ENCODE peak calls at places on chromosomes 1 and 21, in six cellular contexts. One of them, this sample, is unnamed.

GRCh38 chr1:84089470-84090261 is 54.4 kb upstream of the PRKACB start:
- DNase-seq in neural progenitor cell: no peak
- DNase-seq in hepatocyte: peak
- DNase-seq in HCT116: peak
- DNase-seq in GM23338: no peak
- DNase-seq in MM.1S: no peak
- DNase-seq in this sample: peak

GRCh38 chr1:95233321-95233736 is 681 bp upstream of the RWDD3 start:
- DNase-seq in neural progenitor cell: peak
- DNase-seq in HCT116: no peak
- DNase-seq in MM.1S: no peak
- DNase-seq in hepatocyte: peak
- DNase-seq in GM23338: peak
- DNase-seq in this sample: peak

GRCh38 chr1:18938008-18938706 is 18.3 kb downstream of the IFFO2 start:
- DNase-seq in GM23338: no peak
- DNase-seq in MM.1S: no peak
- DNase-seq in hepatocyte: no peak
- DNase-seq in HCT116: no peak
- DNase-seq in neural progenitor cell: no peak
- DNase-seq in this sample: peak

GRCh38 chr1:92708368-92708950 is 76.4 kb downstream of the EVI5 start:
- DNase-seq in neural progenitor cell: no peak
- DNase-seq in HCT116: no peak
- DNase-seq in GM23338: no peak
- DNase-seq in MM.1S: no peak
- DNase-seq in hepatocyte: no peak
- DNase-seq in this sample: no peak

GRCh38 chr1:109980324-109981127 is 4.0 kb upstream of the AHCYL1 start:
- DNase-seq in hepatocyte: peak
- DNase-seq in GM23338: peak
- DNase-seq in MM.1S: no peak
- DNase-seq in HCT116: peak
- DNase-seq in neural progenitor cell: peak
- DNase-seq in this sample: no peak

GRCh38 chr1:116377564-116378529 is 4.8 kb downstream of the ATP1A1 start:
- DNase-seq in neural progenitor cell: no peak
- DNase-seq in hepatocyte: peak
- DNase-seq in HCT116: no peak
- DNase-seq in MM.1S: no peak
- DNase-seq in GM23338: no peak
- DNase-seq in this sample: peak

GRCh38 chr1:200988693-200989092 is 34.8 kb downstream of the KIF21B start:
- DNase-seq in GM23338: no peak
- DNase-seq in hepatocyte: no peak
- DNase-seq in MM.1S: no peak
- DNase-seq in HCT116: no peak
- DNase-seq in neural progenitor cell: no peak
- DNase-seq in this sample: no peak

GRCh38 chr1:25198731-25199231 is 33.5 kb downstream of the SYF2 start:
- DNase-seq in hepatocyte: no peak
- DNase-seq in MM.1S: no peak
- DNase-seq in HCT116: no peak
- DNase-seq in neural progenitor cell: peak
- DNase-seq in GM23338: peak
- DNase-seq in this sample: peak

GRCh38 chr1:41795205-41795762 is 123.4 kb downstream of the HIVEP3 start:
- DNase-seq in GM23338: no peak
- DNase-seq in neural progenitor cell: no peak
- DNase-seq in MM.1S: no peak
- DNase-seq in HCT116: peak
- DNase-seq in hepatocyte: no peak
- DNase-seq in this sample: peak

GRCh38 chr1:159089184-159089791 is 12.7 kb upstream of the AIM2 start:
- DNase-seq in GM23338: peak
- DNase-seq in hepatocyte: no peak
- DNase-seq in MM.1S: peak
- DNase-seq in neural progenitor cell: peak
- DNase-seq in HCT116: no peak
- DNase-seq in this sample: no peak

GRCh38 chr21:43345746-43346409 is 81.1 kb downstream of the SIK1 start:
- DNase-seq in hepatocyte: peak
- DNase-seq in MM.1S: no peak
- DNase-seq in GM23338: no peak
- DNase-seq in HCT116: no peak
- DNase-seq in neural progenitor cell: no peak
- DNase-seq in this sample: peak

GRCh38 chr1:203650012-203650836 is 23.6 kb downstream of the ATP2B4 start:
- DNase-seq in neural progenitor cell: peak
- DNase-seq in GM23338: peak
- DNase-seq in HCT116: no peak
- DNase-seq in hepatocyte: peak
- DNase-seq in MM.1S: peak
- DNase-seq in this sample: peak

GRCh38 chr1:109885589-109885988 is 25.1 kb upstream of the CSF1 start:
- DNase-seq in MM.1S: no peak
- DNase-seq in hepatocyte: no peak
- DNase-seq in GM23338: no peak
- DNase-seq in HCT116: no peak
- DNase-seq in neural progenitor cell: no peak
- DNase-seq in this sample: no peak

GRCh38 chr1:24392982-24393645 is 20.5 kb downstream of the STPG1 start:
- DNase-seq in hepatocyte: no peak
- DNase-seq in neural progenitor cell: no peak
- DNase-seq in GM23338: no peak
- DNase-seq in HCT116: no peak
- DNase-seq in MM.1S: peak
- DNase-seq in this sample: peak

GRCh38 chr1:214808845-214809460 is 206.0 kb downstream of the CENPF start:
- DNase-seq in MM.1S: no peak
- DNase-seq in GM23338: peak
- DNase-seq in neural progenitor cell: peak
- DNase-seq in HCT116: peak
- DNase-seq in hepatocyte: no peak
- DNase-seq in this sample: peak

GRCh38 chr21:33374080-33374873 is 28.9 kb upstream of the IFNGR2 start:
- DNase-seq in GM23338: peak
- DNase-seq in HCT116: peak
- DNase-seq in neural progenitor cell: peak
- DNase-seq in MM.1S: peak
- DNase-seq in hepatocyte: peak
- DNase-seq in this sample: peak

GRCh38 chr21:45912611-45913415 is 68.8 kb upstream of the COL6A1 start:
- DNase-seq in neural progenitor cell: no peak
- DNase-seq in HCT116: no peak
- DNase-seq in GM23338: no peak
- DNase-seq in MM.1S: no peak
- DNase-seq in hepatocyte: no peak
- DNase-seq in this sample: no peak

GRCh38 chr1:94101613-94101940 is 19.4 kb downstream of the ABCA4 start:
- DNase-seq in MM.1S: no peak
- DNase-seq in hepatocyte: peak
- DNase-seq in HCT116: no peak
- DNase-seq in GM23338: no peak
- DNase-seq in neural progenitor cell: no peak
- DNase-seq in this sample: no peak

GRCh38 chr1:54153548-54154439 is 994 bp upstream of the CDCP2 start:
- DNase-seq in GM23338: peak
- DNase-seq in MM.1S: no peak
- DNase-seq in hepatocyte: peak
- DNase-seq in HCT116: no peak
- DNase-seq in neural progenitor cell: peak
- DNase-seq in this sample: peak

GRCh38 chr1:22452401-22452963 is 831 bp downstream of the ZBTB40 start:
- DNase-seq in MM.1S: peak
- DNase-seq in HCT116: no peak
- DNase-seq in hepatocyte: peak
- DNase-seq in GM23338: no peak
- DNase-seq in neural progenitor cell: no peak
- DNase-seq in this sample: peak

GRCh38 chr1:36137226-36137625 is 12.1 kb downstream of the TRAPPC3 start:
- DNase-seq in neural progenitor cell: no peak
- DNase-seq in hepatocyte: no peak
- DNase-seq in GM23338: no peak
- DNase-seq in HCT116: no peak
- DNase-seq in MM.1S: no peak
- DNase-seq in this sample: no peak

GRCh38 chr1:36134031-36134430 is 9.0 kb upstream of the COL8A2 start:
- DNase-seq in hepatocyte: peak
- DNase-seq in MM.1S: no peak
- DNase-seq in HCT116: no peak
- DNase-seq in neural progenitor cell: no peak
- DNase-seq in GM23338: no peak
- DNase-seq in this sample: no peak

GRCh38 chr1:36136535-36136934 is 11.5 kb upstream of the COL8A2 start:
- DNase-seq in neural progenitor cell: no peak
- DNase-seq in hepatocyte: no peak
- DNase-seq in HCT116: no peak
- DNase-seq in GM23338: no peak
- DNase-seq in MM.1S: no peak
- DNase-seq in this sample: peak

GRCh38 chr1:36133484-36133883 is 8.5 kb upstream of the COL8A2 start:
- DNase-seq in GM23338: no peak
- DNase-seq in HCT116: no peak
- DNase-seq in MM.1S: no peak
- DNase-seq in hepatocyte: peak
- DNase-seq in neural progenitor cell: no peak
- DNase-seq in this sample: peak

GRCh38 chr1:36134805-36135339 is 9.8 kb upstream of the COL8A2 start:
- DNase-seq in hepatocyte: peak
- DNase-seq in neural progenitor cell: peak
- DNase-seq in GM23338: peak
- DNase-seq in HCT116: no peak
- DNase-seq in MM.1S: no peak
- DNase-seq in this sample: peak
- H3K27ac ChIP-seq in hepatocyte: peak
- H3K27ac ChIP-seq in neural progenitor cell: no peak
- H3K27ac ChIP-seq in GM23338: no peak
- H3K27ac ChIP-seq in HCT116: no peak
- H3K27ac ChIP-seq in MM.1S: no peak
- H3K27ac ChIP-seq in this sample: peak

DNA sequence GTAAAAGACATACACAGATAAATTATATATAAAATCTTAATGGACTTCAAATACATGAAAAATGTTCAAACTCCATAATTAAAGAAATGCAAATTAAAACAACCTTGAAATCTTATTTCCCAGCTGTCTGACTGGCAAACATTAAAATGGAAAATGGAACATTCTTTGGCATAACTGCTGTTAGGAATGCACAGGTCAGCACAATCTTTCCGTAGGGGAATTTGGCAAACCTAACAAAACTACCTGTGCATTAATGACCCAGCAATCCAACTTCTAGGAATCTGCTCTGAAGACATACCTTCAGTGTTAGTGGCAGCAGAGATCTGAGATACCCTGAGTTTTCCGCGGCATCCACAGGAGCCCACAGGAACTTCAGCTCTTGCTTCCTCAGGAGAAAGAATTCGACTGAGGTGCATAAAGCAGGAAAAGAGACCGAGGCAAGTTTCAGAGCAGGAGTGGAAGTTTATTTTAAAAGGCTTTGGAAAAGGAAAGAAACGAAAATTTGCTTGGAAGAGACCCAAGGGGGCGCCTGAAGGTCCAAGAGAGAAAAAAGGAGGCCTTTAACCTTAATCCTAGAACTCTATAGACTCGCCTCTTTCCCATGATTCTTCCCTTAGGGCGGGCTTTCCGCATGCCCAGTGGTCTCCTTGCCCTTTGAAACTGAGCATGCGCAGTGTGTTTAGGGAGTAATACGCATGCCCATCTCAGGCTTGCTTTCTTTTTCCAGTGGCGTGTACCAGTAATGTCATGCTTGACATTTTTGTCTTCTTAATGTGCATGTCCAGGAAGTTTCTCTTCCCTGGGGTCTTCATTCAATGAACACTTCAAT is 24.8 kb downstream of the LYPD8 start:
- DNase-seq in GM23338: no peak
- DNase-seq in MM.1S: no peak
- DNase-seq in neural progenitor cell: no peak
- DNase-seq in HCT116: no peak
- DNase-seq in hepatocyte: no peak
- DNase-seq in this sample: peak
- H3K4me2 ChIP-seq in GM23338: no peak
- H3K4me2 ChIP-seq in MM.1S: no peak
- H3K4me2 ChIP-seq in neural progenitor cell: no peak
- H3K4me2 ChIP-seq in HCT116: no peak
- H3K4me2 ChIP-seq in hepatocyte: no peak
- H3K4me2 ChIP-seq in this sample: no peak

GRCh38 chr1:27719286-27720251 is 6.2 kb upstream of the FAM76A start:
- DNase-seq in MM.1S: peak
- DNase-seq in GM23338: peak
- DNase-seq in neural progenitor cell: no peak
- DNase-seq in hepatocyte: no peak
- DNase-seq in HCT116: no peak
- DNase-seq in this sample: peak
- TF ChIP-seq EZH2phosphoT487 in MM.1S: no peak
- TF ChIP-seq EZH2phosphoT487 in GM23338: no peak
- TF ChIP-seq EZH2phosphoT487 in neural progenitor cell: no peak
- TF ChIP-seq EZH2phosphoT487 in hepatocyte: no peak
- TF ChIP-seq EZH2phosphoT487 in HCT116: no peak
- TF ChIP-seq EZH2phosphoT487 in this sample: no peak

DNA sequence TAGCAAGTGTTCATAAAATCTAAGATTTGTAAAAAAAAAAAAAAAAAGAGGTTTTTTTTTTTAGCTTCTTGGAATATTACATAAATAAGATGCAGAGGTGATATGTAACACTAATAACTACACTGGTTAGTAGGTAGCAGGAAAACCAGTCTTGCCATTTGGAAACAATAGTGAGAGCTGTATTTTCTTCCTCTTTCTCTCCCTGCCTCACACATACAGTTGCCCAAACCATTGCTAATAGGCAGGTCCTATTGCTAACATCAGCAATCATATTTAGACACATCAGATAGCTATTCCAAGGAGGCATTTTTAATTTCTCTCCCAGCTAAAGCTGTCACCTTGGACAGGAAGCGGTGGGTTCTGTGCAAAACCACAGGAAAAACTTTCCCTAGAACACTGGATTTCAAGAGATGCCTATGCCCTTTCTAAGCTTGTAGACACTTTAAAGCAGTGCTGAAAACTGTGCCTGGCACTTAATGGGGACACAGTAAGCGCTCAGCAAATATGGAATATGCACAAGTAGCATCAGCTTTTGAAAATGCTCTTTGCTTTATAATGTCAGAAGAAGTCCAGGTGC is 50.8 kb upstream of the TARBP1 start:
- DNase-seq in HCT116: no peak
- DNase-seq in hepatocyte: no peak
- DNase-seq in GM23338: no peak
- DNase-seq in MM.1S: no peak
- DNase-seq in neural progenitor cell: no peak
- DNase-seq in this sample: peak
- H3K27ac ChIP-seq in HCT116: no peak
- H3K27ac ChIP-seq in hepatocyte: no peak
- H3K27ac ChIP-seq in GM23338: no peak
- H3K27ac ChIP-seq in MM.1S: no peak
- H3K27ac ChIP-seq in neural progenitor cell: no peak
- H3K27ac ChIP-seq in this sample: no peak